ENCODE peak calls at places on chromosomes 13 and 19, in eight cellular contexts. N, H, J, Z, P, G, Y and X are unnamed samples.

GRCh38 chr19:20359933-20360720 is 193.1 kb downstream of the ZNF486 start:
- DNase-seq in N (no peak), H (no peak), J (no peak), Z (no peak), P (no peak), G (no peak), Y (no peak), X (no peak)

GRCh38 chr19:37007587-37008220 is 70.5 kb upstream of the ZNF420 start:
- DNase-seq in N (peak), H (peak), J (peak), Z (peak), P (peak), G (no peak), Y (peak), X (no peak)

GRCh38 chr13:71962126-71962525 is 95.1 kb upstream of the DACH1 start:
- DNase-seq in N (no peak), H (no peak), J (no peak), Z (no peak), P (no peak), G (no peak), Y (no peak), X (no peak)

GRCh38 chr19:54439174-54439851 is 9.7 kb upstream of the LENG8 start:
- DNase-seq in N (peak), H (peak), J (no peak), Z (no peak), P (no peak), G (no peak), Y (no peak), X (no peak)

GRCh38 chr13:65892859-65893258 is 1337.3 kb downstream of the PCDH9 start:
- DNase-seq in N (peak), H (no peak), J (no peak), Z (no peak), P (no peak), G (no peak), Y (no peak), X (no peak)

GRCh38 chr19:277581-278165 is 13.5 kb downstream of the PLPP2 start:
- DNase-seq in N (peak), H (peak), J (no peak), Z (no peak), P (no peak), G (no peak), Y (no peak), X (no peak)

GRCh38 chr13:113275387-113275786 is 21.7 kb upstream of the LAMP1 start:
- DNase-seq in N (peak), H (peak), J (no peak), Z (peak), P (no peak), G (peak), Y (no peak), X (peak)

GRCh38 chr19:51018745-51019543 is 565 bp downstream of the KLK10 start:
- DNase-seq in N (peak), H (no peak), J (no peak), Z (no peak), P (no peak), G (no peak), Y (no peak), X (no peak)

GRCh38 chr13:26614721-26615120 is 57.2 kb downstream of the WASF3 start:
- DNase-seq in N (no peak), H (no peak), J (no peak), Z (no peak), P (no peak), G (no peak), Y (no peak), X (no peak)

GRCh38 chr19:35715981-35716734 is 1.6 kb upstream of the KMT2B start:
- DNase-seq in N (peak), H (peak), J (no peak), Z (no peak), P (no peak), G (no peak), Y (no peak), X (no peak)

GRCh38 chr19:7873304-7874079 is 698 bp downstream of the PRR36 start:
- DNase-seq in N (no peak), H (no peak), J (no peak), Z (no peak), P (no peak), G (no peak), Y (no peak), X (no peak)

GRCh38 chr19:6110360-6110977 is at the start of gene RFX2:
- DNase-seq in N (peak), H (peak), J (peak), Z (peak), P (peak), G (peak), Y (peak), X (peak)

GRCh38 chr13:110448230-110448629 is 113.3 kb downstream of the RAB20 start:
- DNase-seq in N (peak), H (peak), J (no peak), Z (no peak), P (no peak), G (no peak), Y (no peak), X (no peak)

GRCh38 chr19:6091771-6092291 is 18.5 kb downstream of the RFX2 start:
- DNase-seq in N (peak), H (peak), J (no peak), Z (no peak), P (no peak), G (no peak), Y (no peak), X (no peak)